ENCODE peak calls at places on chromosomes 3 and 15, in five cellular contexts. Q is K562, F is A549, C is HepG2, X is GM12878. Y is an unnamed sample.

GRCh38 chr3:14289590-14290453 is 111.2 kb downstream of the LSM3 start:
- DNase-seq in Q (peak; percentile 50), F (peak; percentile 44), C (peak; percentile 59), X (no peak), Y (peak; percentile 96)

GRCh38 chr3:10557250-10557649 is 51.9 kb upstream of the ATP2B2 start:
- DNase-seq in Q (no peak), F (no peak), C (no peak), X (no peak), Y (no peak)

GRCh38 chr15:91857772-91858171 is 4.3 kb downstream of the SLCO3A1 start:
- DNase-seq in Q (no peak), F (no peak), C (no peak), X (peak; percentile 74), Y (no peak)

GRCh38 chr15:32849769-32850668 is 132.2 kb downstream of the GREM1 start:
- DNase-seq in Q (no peak), F (peak; percentile 87), C (no peak), X (no peak), Y (peak; percentile 98)

GRCh38 chr3:138901579-138901978 is 45.4 kb downstream of the FOXL2 start:
- DNase-seq in Q (no peak), F (no peak), C (no peak), X (no peak), Y (no peak)

GRCh38 chr15:44082558-44083151 is 112.4 kb downstream of the FRMD5 start:
- DNase-seq in Q (no peak), F (no peak), C (no peak), X (no peak), Y (peak; percentile 32)

GRCh38 chr15:70260580-70260979 is 162.9 kb upstream of the TLE3 start:
- DNase-seq in Q (no peak), F (no peak), C (no peak), X (no peak), Y (no peak)

GRCh38 chr15:87871738-87872315 is 384.7 kb downstream of the NTRK3 start:
- DNase-seq in Q (no peak), F (no peak), C (no peak), X (no peak), Y (peak; percentile 43)

GRCh38 chr3:53159415-53160135 is 1.4 kb upstream of the PRKCD start:
- DNase-seq in Q (no peak), F (peak; percentile 20), C (peak; percentile 95), X (no peak), Y (no peak)

GRCh38 chr3:190534986-190535385 is 21.1 kb downstream of the IL1RAP start:
- DNase-seq in Q (no peak), F (no peak), C (peak; percentile 92), X (no peak), Y (no peak)

GRCh38 chr3:184560531-184560930 is 1.1 kb upstream of the EPHB3 start:
- DNase-seq in Q (no peak), F (no peak), C (no peak), X (no peak), Y (no peak)

GRCh38 chr3:148227534-148227933 is 470.2 kb upstream of the AGTR1 start:
- DNase-seq in Q (no peak), F (no peak), C (no peak), X (no peak), Y (peak; percentile 39)

GRCh38 chr15:70672081-70672480 is 91.3 kb downstream of the UACA start:
- DNase-seq in Q (no peak), F (no peak), C (no peak), X (peak; percentile 51), Y (no peak)

GRCh38 chr3:50651875-50652529 is 22.7 kb upstream of the DOCK3 start:
- DNase-seq in Q (no peak), F (no peak), C (no peak), X (no peak), Y (no peak)
- TF ChIP-seq BHLHE40 in Q (no peak), F (no peak), C (no peak), X (no peak), Y (no peak)

GRCh38 chr15:90667063-90667754 is 49.9 kb upstream of the BLM start:
- DNase-seq in Q (no peak), F (no peak), C (no peak), X (no peak), Y (no peak)

GRCh38 chr15:90660195-90660995 is 56.8 kb upstream of the BLM start:
- DNase-seq in Q (peak; percentile 76), F (peak; percentile 47), C (no peak), X (peak; percentile 86), Y (peak; percentile 91)

GRCh38 chr15:90666135-90666909 is 50.8 kb upstream of the BLM start:
- DNase-seq in Q (no peak), F (no peak), C (no peak), X (no peak), Y (no peak)

GRCh38 chr15:90664650-90665287 is 52.4 kb upstream of the BLM start:
- DNase-seq in Q (no peak), F (peak; percentile 65), C (peak; percentile 41), X (no peak), Y (peak; percentile 31)

GRCh38 chr15:90665288-90666134 is 51.6 kb upstream of the BLM start:
- DNase-seq in Q (peak; percentile 80), F (peak; percentile 78), C (peak; percentile 21), X (peak; percentile 74), Y (peak; percentile 58)
- TF ChIP-seq POLR2A in Q (peak; percentile 79), F (peak; percentile 78), C (no peak), X (peak; percentile 78), Y (peak; percentile 63)

GRCh38 chr3:8324727-8325126 is 176.9 kb upstream of the LMCD1 start:
- DNase-seq in Q (no peak), F (peak; percentile 55), C (peak; percentile 27), X (no peak), Y (peak; percentile 27)
- TF ChIP-seq BHLHE40 in Q (no peak), F (no peak), C (no peak), X (no peak), Y (no peak)

GRCh38 chr15:78946493-78946892 is 1.6 kb upstream of the CTSH start:
- DNase-seq in Q (no peak), F (no peak), C (no peak), X (no peak), Y (no peak)

GRCh38 chr15:78942741-78943140 is 2.1 kb downstream of the CTSH start:
- DNase-seq in Q (no peak), F (no peak), C (no peak), X (no peak), Y (no peak)

GRCh38 chr15:78944669-78945407 is at the start of gene CTSH:
- DNase-seq in Q (peak; percentile 98), F (peak; percentile 65), C (peak; percentile 84), X (no peak), Y (peak; percentile 17)

GRCh38 chr15:78943692-78944091 is 1.2 kb downstream of the CTSH start:
- DNase-seq in Q (no peak), F (no peak), C (no peak), X (no peak), Y (no peak)

GRCh38 chr15:78944202-78944625 is 632 bp downstream of the CTSH start:
- DNase-seq in Q (no peak), F (no peak), C (no peak), X (no peak), Y (no peak)
- TF ChIP-seq POLR2A in Q (no peak), F (no peak), C (no peak), X (no peak), Y (no peak)

DNA sequence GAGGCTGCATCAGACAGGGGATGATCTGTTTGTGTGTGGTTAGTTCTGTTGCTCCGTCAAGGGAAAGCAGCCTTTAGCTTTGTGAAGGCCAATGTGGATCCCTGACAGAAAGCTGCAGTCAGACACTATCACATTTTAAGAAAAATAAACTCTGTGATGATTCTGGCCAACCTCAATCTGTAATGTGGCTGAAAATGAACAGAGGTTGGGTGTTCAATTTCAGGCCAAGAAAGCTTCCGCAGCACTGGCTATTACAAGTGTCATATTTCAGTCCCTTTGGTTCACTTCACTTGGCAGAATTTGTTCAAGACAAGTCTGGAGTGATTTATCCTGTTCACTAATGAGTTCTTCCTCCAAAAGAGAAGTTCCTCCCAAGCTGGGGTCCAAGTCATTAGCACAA is 571.8 kb upstream of the IL12A start:
- DNase-seq in Q (no peak), F (no peak), C (no peak), X (no peak), Y (peak; percentile 45)
- TF ChIP-seq BHLHE40 in Q (no peak), F (no peak), C (no peak), X (no peak), Y (no peak)

DNA sequence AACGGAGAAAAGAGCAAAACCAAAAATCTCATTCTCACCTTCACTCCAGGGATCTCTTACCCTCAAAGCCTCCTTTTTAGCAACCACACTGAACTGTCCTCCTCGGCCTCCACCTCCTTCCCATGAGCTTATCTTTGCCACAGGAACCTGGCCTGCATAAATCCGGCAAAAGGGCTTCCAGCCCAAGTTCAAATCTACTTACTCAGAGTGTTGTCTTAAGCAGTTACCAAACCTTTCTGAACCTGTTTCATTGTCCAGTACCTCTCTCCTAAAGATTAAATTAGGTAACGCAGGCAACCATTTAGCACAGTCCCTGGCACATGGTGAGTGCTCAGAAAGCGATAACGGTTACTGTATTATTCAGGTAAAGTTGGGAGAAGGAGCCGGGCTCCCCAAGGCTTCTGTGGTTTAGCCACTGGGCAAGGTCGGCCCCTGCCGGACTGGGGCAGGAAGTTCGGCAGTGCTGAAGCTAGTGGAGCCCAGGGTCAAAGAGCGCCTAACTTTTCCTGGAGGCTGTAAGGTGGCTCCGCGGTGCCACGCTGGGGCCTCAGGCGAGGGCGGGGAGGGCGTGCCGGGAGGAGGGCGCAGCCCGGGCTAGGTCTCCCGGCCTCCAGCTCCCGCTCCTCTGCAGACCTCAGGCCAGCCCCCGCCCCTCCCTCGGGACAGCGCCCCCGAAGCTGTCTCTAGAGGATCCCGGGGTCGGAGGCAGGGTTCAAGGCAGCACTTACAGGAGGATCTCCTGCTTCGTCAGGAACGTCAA is 620 bp downstream of the CIB1 start:
- DNase-seq in Q (peak; percentile 79), F (peak; percentile 85), C (peak; percentile 84), X (no peak), Y (peak; percentile 26)
- TF ChIP-seq POLR2A in Q (peak; percentile 19), F (no peak), C (no peak), X (no peak), Y (no peak)

GRCh38 chr3:141646760-141647561 is 91.1 kb upstream of the RNF7 start:
- DNase-seq in Q (peak; percentile 65), F (peak; percentile 80), C (peak; percentile 69), X (no peak), Y (peak; percentile 62)
- TF ChIP-seq BHLHE40 in Q (no peak), F (no peak), C (no peak), X (no peak), Y (no peak)

Y was measured in IMR-90.